ENCODE peak calls at places on chromosomes 12 and 14, in five cellular contexts. K, A, U, W and J are unnamed samples.

GRCh38 chr14:105023791-105024480 is 3.1 kb upstream of the CDCA4 start:
- DNase-seq in K (no peak), A (peak; percentile 86), U (no peak), W (no peak), J (peak; percentile 96)

GRCh38 chr12:116559080-116559329 is 176 bp upstream of the MAP1LC3B2 start:
- DNase-seq in K (no peak), A (no peak), U (no peak), W (no peak), J (no peak)

GRCh38 chr14:23148596-23149249 is 29.7 kb upstream of the CEBPE start:
- DNase-seq in K (no peak), A (no peak), U (no peak), W (no peak), J (no peak)

GRCh38 chr14:66471584-66471983 is 14.6 kb upstream of the CCDC196 start:
- DNase-seq in K (no peak), A (no peak), U (no peak), W (no peak), J (no peak)

GRCh38 chr14:70514168-70515069 is 20.4 kb downstream of the ADAM20 start:
- DNase-seq in K (no peak), A (no peak), U (no peak), W (no peak), J (no peak)

GRCh38 chr14:68792830-68793733 is at the start of gene ZFP36L1:
- DNase-seq in K (peak; percentile 86), A (peak; percentile 98), U (no peak), W (peak; percentile 89), J (peak; percentile 91)

GRCh38 chr14:89378119-89378518 is 38.9 kb downstream of the FOXN3 start:
- DNase-seq in K (no peak), A (no peak), U (no peak), W (no peak), J (peak; percentile 50)

GRCh38 chr12:129331356-129332085 is 478.2 kb downstream of the GLT1D1 start:
- DNase-seq in K (no peak), A (no peak), U (no peak), W (no peak), J (no peak)

GRCh38 chr12:95116773-95117172 is 43.4 kb upstream of the NR2C1 start:
- DNase-seq in K (no peak), A (peak; percentile 75), U (no peak), W (no peak), J (peak; percentile 95)

GRCh38 chr14:28116716-28117115 is 649.9 kb upstream of the FOXG1 start:
- DNase-seq in K (no peak), A (no peak), U (no peak), W (no peak), J (no peak)

GRCh38 chr12:94745562-94745961 is 95.2 kb upstream of the TMCC3 start:
- DNase-seq in K (no peak), A (no peak), U (no peak), W (no peak), J (no peak)

GRCh38 chr14:54894995-54895394 is 7.6 kb downstream of the GCH1 start:
- DNase-seq in K (no peak), A (no peak), U (no peak), W (no peak), J (peak; percentile 40)

GRCh38 chr14:59208224-59208814 is 19.9 kb downstream of the DAAM1 start:
- DNase-seq in K (no peak), A (no peak), U (no peak), W (no peak), J (no peak)

GRCh38 chr14:73865536-73866113 is 14.0 kb downstream of the PTGR2 start:
- DNase-seq in K (no peak), A (no peak), U (no peak), W (no peak), J (no peak)

GRCh38 chr14:26917086-26917485 is 319.3 kb upstream of the NOVA1 start:
- DNase-seq in K (no peak), A (no peak), U (no peak), W (no peak), J (peak; percentile 9)

GRCh38 chr12:92098594-92099370 is 46.9 kb downstream of the BTG1 start:
- DNase-seq in K (no peak), A (peak; percentile 87), U (no peak), W (no peak), J (peak; percentile 79)

GRCh38 chr12:14275886-14276285 is 89.6 kb upstream of the ATF7IP start:
- DNase-seq in K (no peak), A (no peak), U (no peak), W (no peak), J (no peak)

GRCh38 chr12:19183121-19183838 is 53.7 kb downstream of the PLEKHA5 start:
- DNase-seq in K (no peak), A (no peak), U (no peak), W (no peak), J (no peak)

GRCh38 chr12:110937104-110937641 is 16.8 kb upstream of the MYL2 start:
- DNase-seq in K (peak; percentile 44), A (peak; percentile 5), U (peak; percentile 4), W (peak; percentile 20), J (peak; percentile 7)

GRCh38 chr14:24224618-24225071 is 7.5 kb downstream of the NEDD8 start:
- DNase-seq in K (no peak), A (no peak), U (no peak), W (no peak), J (peak; percentile 51)

GRCh38 chr12:101855364-101855884 is 22.0 kb upstream of the DRAM1 start:
- DNase-seq in K (no peak), A (no peak), U (no peak), W (no peak), J (no peak)

GRCh38 chr12:15971211-15971610 is 60.1 kb downstream of the DERA start:
- DNase-seq in K (no peak), A (no peak), U (no peak), W (no peak), J (no peak)

GRCh38 chr12:111578971-111579340 is 20.2 kb downstream of the ATXN2 start:
- DNase-seq in K (no peak), A (no peak), U (no peak), W (no peak), J (no peak)

GRCh38 chr12:68908076-68908475 is 24.9 kb downstream of the CPM start:
- DNase-seq in K (no peak), A (no peak), U (no peak), W (no peak), J (no peak)

GRCh38 chr12:122946690-122947271 is 19.5 kb downstream of the ABCB9 start:
- DNase-seq in K (peak; percentile 60), A (peak; percentile 96), U (no peak), W (peak; percentile 64), J (peak; percentile 95)

GRCh38 chr14:105418269-105419054 is 1.2 kb upstream of the MTA1 start:
- DNase-seq in K (no peak), A (no peak), U (no peak), W (no peak), J (no peak)

GRCh38 chr12:46389130-46389616 is 16.6 kb upstream of the SLC38A2 start:
- DNase-seq in K (no peak), A (no peak), U (no peak), W (no peak), J (peak; percentile 50)

GRCh38 chr14:95948608-95949007 is 72.0 kb downstream of the TUNAR start:
- DNase-seq in K (no peak), A (peak; percentile 53), U (no peak), W (no peak), J (peak; percentile 16)

GRCh38 chr12:94677778-94678177 is 27.4 kb upstream of the TMCC3 start:
- DNase-seq in K (no peak), A (no peak), U (no peak), W (no peak), J (no peak)

GRCh38 chr14:79586401-79586800 is 624.9 kb downstream of the DIO2 start:
- DNase-seq in K (no peak), A (no peak), U (no peak), W (no peak), J (no peak)

GRCh38 chr12:124523071-124523470 is 44.3 kb downstream of the NCOR2 start:
- DNase-seq in K (no peak), A (no peak), U (peak; percentile 59), W (no peak), J (peak; percentile 29)